ENCODE peak calls at places on chromosomes 11 and 22, in four cellular contexts. One of them, this sample, is unnamed.

GRCh38 chr22:20080445-20080775 is 369 bp downstream of the DGCR8 start:
- DNase-seq in hepatocyte: peak
- DNase-seq in GM23338: peak
- DNase-seq in fibroblast of lung: peak
- DNase-seq in this sample: peak

GRCh38 chr11:129853508-129854228 is 38.0 kb downstream of the TMEM45B start:
- DNase-seq in hepatocyte: peak
- DNase-seq in fibroblast of lung: peak
- DNase-seq in GM23338: peak
- DNase-seq in this sample: no peak

GRCh38 chr11:76918941-76919386 is 58.2 kb downstream of the ACER3 start:
- DNase-seq in fibroblast of lung: peak
- DNase-seq in hepatocyte: peak
- DNase-seq in GM23338: peak
- DNase-seq in this sample: no peak

GRCh38 chr11:86660011-86660595 is 12.3 kb downstream of the ME3 start:
- DNase-seq in hepatocyte: no peak
- DNase-seq in GM23338: no peak
- DNase-seq in fibroblast of lung: peak
- DNase-seq in this sample: no peak

GRCh38 chr22:38699143-38699542 is 1.6 kb downstream of the JOSD1 start:
- DNase-seq in GM23338: no peak
- DNase-seq in hepatocyte: no peak
- DNase-seq in fibroblast of lung: no peak
- DNase-seq in this sample: no peak

GRCh38 chr11:93225642-93226041 is 27.9 kb upstream of the SLC36A4 start:
- DNase-seq in hepatocyte: no peak
- DNase-seq in GM23338: peak
- DNase-seq in fibroblast of lung: peak
- DNase-seq in this sample: no peak

GRCh38 chr22:24030186-24030702 is 19.1 kb downstream of the CABIN1 start:
- DNase-seq in hepatocyte: no peak
- DNase-seq in fibroblast of lung: no peak
- DNase-seq in GM23338: no peak
- DNase-seq in this sample: no peak

GRCh38 chr11:122656631-122657101 is 1.1 kb downstream of the UBASH3B start:
- DNase-seq in hepatocyte: peak
- DNase-seq in GM23338: peak
- DNase-seq in fibroblast of lung: peak
- DNase-seq in this sample: peak

GRCh38 chr11:119000906-119001305 is 3.0 kb downstream of the CENATAC start:
- DNase-seq in fibroblast of lung: no peak
- DNase-seq in GM23338: no peak
- DNase-seq in hepatocyte: no peak
- DNase-seq in this sample: no peak

GRCh38 chr11:81497202-81497804 is 1236.4 kb downstream of the FAM181B start:
- DNase-seq in fibroblast of lung: peak
- DNase-seq in GM23338: peak
- DNase-seq in hepatocyte: peak
- DNase-seq in this sample: no peak

GRCh38 chr22:22210375-22210774 is 34.2 kb upstream of the VPREB1 start:
- DNase-seq in fibroblast of lung: peak
- DNase-seq in GM23338: no peak
- DNase-seq in hepatocyte: peak
- DNase-seq in this sample: no peak

GRCh38 chr11:5336331-5336730 is 7.0 kb downstream of the OR51B5 start:
- DNase-seq in hepatocyte: no peak
- DNase-seq in fibroblast of lung: peak
- DNase-seq in GM23338: no peak
- DNase-seq in this sample: no peak

GRCh38 chr11:94043241-94043640 is 22.1 kb downstream of the HEPHL1 start:
- DNase-seq in hepatocyte: no peak
- DNase-seq in fibroblast of lung: no peak
- DNase-seq in GM23338: no peak
- DNase-seq in this sample: no peak

GRCh38 chr11:2298795-2299747 is 2.6 kb downstream of the C11orf21 start:
- DNase-seq in hepatocyte: peak
- DNase-seq in GM23338: peak
- DNase-seq in fibroblast of lung: no peak
- DNase-seq in this sample: peak

GRCh38 chr22:50081426-50082196 is 3.6 kb downstream of the MLC1 start:
- DNase-seq in GM23338: no peak
- DNase-seq in fibroblast of lung: no peak
- DNase-seq in hepatocyte: no peak
- DNase-seq in this sample: no peak

GRCh38 chr11:9267680-9268079 is 2.5 kb upstream of the DENND5A start:
- DNase-seq in hepatocyte: no peak
- DNase-seq in fibroblast of lung: no peak
- DNase-seq in GM23338: peak
- DNase-seq in this sample: no peak

GRCh38 chr11:86632499-86633269 is 39.7 kb downstream of the ME3 start:
- DNase-seq in fibroblast of lung: peak
- DNase-seq in hepatocyte: peak
- DNase-seq in GM23338: peak
- DNase-seq in this sample: no peak

GRCh38 chr11:72684236-72684912 is 10.2 kb upstream of the PDE2A start:
- DNase-seq in GM23338: peak
- DNase-seq in hepatocyte: peak
- DNase-seq in fibroblast of lung: peak
- DNase-seq in this sample: peak

GRCh38 chr22:19055801-19056200 is 66.4 kb downstream of the DGCR2 start:
- DNase-seq in fibroblast of lung: no peak
- DNase-seq in GM23338: no peak
- DNase-seq in hepatocyte: no peak
- DNase-seq in this sample: no peak

GRCh38 chr22:36010913-36011312 is 17.7 kb downstream of the RBFOX2 start:
- DNase-seq in GM23338: no peak
- DNase-seq in hepatocyte: no peak
- DNase-seq in fibroblast of lung: peak
- DNase-seq in this sample: no peak

GRCh38 chr22:24323695-24324094 is 53.1 kb downstream of the SPECC1L start:
- DNase-seq in GM23338: no peak
- DNase-seq in hepatocyte: no peak
- DNase-seq in fibroblast of lung: no peak
- DNase-seq in this sample: no peak

GRCh38 chr22:42327462-42328129 is 57.1 kb upstream of the TCF20 start:
- DNase-seq in hepatocyte: no peak
- DNase-seq in fibroblast of lung: no peak
- DNase-seq in GM23338: no peak
- DNase-seq in this sample: no peak

GRCh38 chr22:45442120-45442519 is 28.6 kb downstream of the RIBC2 start:
- DNase-seq in hepatocyte: no peak
- DNase-seq in GM23338: no peak
- DNase-seq in fibroblast of lung: no peak
- DNase-seq in this sample: no peak

GRCh38 chr11:113994077-113994954 is 19.4 kb downstream of the HTR3A start:
- DNase-seq in hepatocyte: peak
- DNase-seq in fibroblast of lung: peak
- DNase-seq in GM23338: peak
- DNase-seq in this sample: no peak

DNA sequence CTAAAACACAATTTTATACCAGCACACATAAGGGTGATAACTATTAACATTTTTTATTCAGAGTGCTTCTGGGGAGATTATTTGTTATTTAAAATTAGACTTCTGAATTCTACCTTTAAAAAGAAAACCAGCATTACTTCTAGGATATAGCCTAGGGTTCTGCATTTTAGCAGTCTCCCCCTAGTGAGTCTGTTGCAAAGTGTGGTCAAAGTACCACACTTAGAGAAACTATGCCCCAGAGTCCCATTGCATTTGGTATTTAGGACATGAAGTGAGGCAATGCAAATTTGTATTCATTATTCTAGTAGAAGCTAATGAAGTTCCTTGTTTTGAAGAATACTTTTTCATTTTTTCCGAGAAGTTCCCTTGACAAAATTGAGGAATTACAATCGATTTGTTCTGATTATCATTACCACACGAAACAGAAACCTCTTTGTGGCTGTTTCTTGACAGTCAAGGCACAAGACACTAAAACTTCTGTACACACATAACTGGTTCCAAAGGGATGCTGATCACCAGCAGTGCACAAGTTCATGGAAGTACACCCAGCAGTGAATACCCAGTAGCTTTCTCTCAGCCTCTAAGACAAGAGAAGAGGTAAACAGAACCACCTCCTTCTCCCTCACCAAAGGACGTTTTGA is 27.4 kb upstream of the CCDC34 start:
- DNase-seq in fibroblast of lung: no peak
- DNase-seq in GM23338: peak
- DNase-seq in hepatocyte: no peak
- DNase-seq in this sample: no peak
- TF ChIP-seq CTCF in fibroblast of lung: no peak
- TF ChIP-seq CTCF in GM23338: peak
- TF ChIP-seq CTCF in hepatocyte: no peak
- TF ChIP-seq CTCF in this sample: no peak

GRCh38 chr11:39374963-39375698 is 2084.3 kb downstream of the LRRC4C start:
- DNase-seq in GM23338: peak
- DNase-seq in hepatocyte: peak
- DNase-seq in fibroblast of lung: peak
- DNase-seq in this sample: no peak
- TF ChIP-seq CTCF in GM23338: peak
- TF ChIP-seq CTCF in hepatocyte: peak
- TF ChIP-seq CTCF in fibroblast of lung: peak
- TF ChIP-seq CTCF in this sample: no peak

DNA sequence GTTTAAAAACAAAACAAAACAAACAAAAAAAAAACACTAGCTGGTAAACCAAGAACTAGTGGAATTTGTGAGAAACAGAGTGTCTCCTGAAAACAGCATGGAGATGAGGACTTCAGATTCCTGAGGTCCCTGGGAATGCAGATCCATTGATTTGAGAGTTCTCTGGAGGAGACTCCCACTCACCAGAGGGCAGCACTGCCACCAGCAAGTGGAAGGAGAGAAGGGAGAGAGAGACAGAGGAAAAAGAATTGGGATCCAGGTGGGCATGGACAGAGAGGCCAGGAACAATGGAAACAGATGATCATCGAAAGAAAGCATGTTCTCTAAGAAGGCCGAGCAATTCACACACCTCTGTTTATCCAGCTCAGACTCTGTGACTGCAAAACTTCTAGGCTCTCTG is 31.8 kb downstream of the ETS1 start:
- DNase-seq in hepatocyte: no peak
- DNase-seq in GM23338: peak
- DNase-seq in fibroblast of lung: peak
- DNase-seq in this sample: no peak
- TF ChIP-seq CTCF in hepatocyte: peak
- TF ChIP-seq CTCF in GM23338: peak
- TF ChIP-seq CTCF in fibroblast of lung: peak
- TF ChIP-seq CTCF in this sample: no peak

GRCh38 chr22:27952091-27952490 is 33.0 kb upstream of the PITPNB start:
- DNase-seq in GM23338: no peak
- DNase-seq in hepatocyte: no peak
- DNase-seq in fibroblast of lung: peak
- DNase-seq in this sample: no peak
- TF ChIP-seq CTCF in GM23338: no peak
- TF ChIP-seq CTCF in hepatocyte: no peak
- TF ChIP-seq CTCF in fibroblast of lung: no peak
- TF ChIP-seq CTCF in this sample: no peak

GRCh38 chr11:69257838-69258658 is 35.9 kb upstream of the MYEOV start:
- DNase-seq in GM23338: peak
- DNase-seq in hepatocyte: no peak
- DNase-seq in fibroblast of lung: no peak
- DNase-seq in this sample: no peak
- TF ChIP-seq CTCF in GM23338: no peak
- TF ChIP-seq CTCF in hepatocyte: no peak
- TF ChIP-seq CTCF in fibroblast of lung: no peak
- TF ChIP-seq CTCF in this sample: no peak

GRCh38 chr22:43625242-43625641 is 186.9 kb downstream of the EFCAB6 start:
- DNase-seq in GM23338: no peak
- DNase-seq in hepatocyte: no peak
- DNase-seq in fibroblast of lung: no peak
- DNase-seq in this sample: no peak

GRCh38 chr22:43622886-43623285 is 189.2 kb downstream of the EFCAB6 start:
- DNase-seq in GM23338: no peak
- DNase-seq in fibroblast of lung: no peak
- DNase-seq in hepatocyte: no peak
- DNase-seq in this sample: no peak

GRCh38 chr22:43628253-43628649 is 183.9 kb downstream of the EFCAB6 start:
- DNase-seq in fibroblast of lung: no peak
- DNase-seq in GM23338: no peak
- DNase-seq in hepatocyte: no peak
- DNase-seq in this sample: no peak

GRCh38 chr22:43627485-43628252 is 184.4 kb downstream of the EFCAB6 start:
- DNase-seq in fibroblast of lung: no peak
- DNase-seq in GM23338: peak
- DNase-seq in hepatocyte: no peak
- DNase-seq in this sample: no peak

DNA sequence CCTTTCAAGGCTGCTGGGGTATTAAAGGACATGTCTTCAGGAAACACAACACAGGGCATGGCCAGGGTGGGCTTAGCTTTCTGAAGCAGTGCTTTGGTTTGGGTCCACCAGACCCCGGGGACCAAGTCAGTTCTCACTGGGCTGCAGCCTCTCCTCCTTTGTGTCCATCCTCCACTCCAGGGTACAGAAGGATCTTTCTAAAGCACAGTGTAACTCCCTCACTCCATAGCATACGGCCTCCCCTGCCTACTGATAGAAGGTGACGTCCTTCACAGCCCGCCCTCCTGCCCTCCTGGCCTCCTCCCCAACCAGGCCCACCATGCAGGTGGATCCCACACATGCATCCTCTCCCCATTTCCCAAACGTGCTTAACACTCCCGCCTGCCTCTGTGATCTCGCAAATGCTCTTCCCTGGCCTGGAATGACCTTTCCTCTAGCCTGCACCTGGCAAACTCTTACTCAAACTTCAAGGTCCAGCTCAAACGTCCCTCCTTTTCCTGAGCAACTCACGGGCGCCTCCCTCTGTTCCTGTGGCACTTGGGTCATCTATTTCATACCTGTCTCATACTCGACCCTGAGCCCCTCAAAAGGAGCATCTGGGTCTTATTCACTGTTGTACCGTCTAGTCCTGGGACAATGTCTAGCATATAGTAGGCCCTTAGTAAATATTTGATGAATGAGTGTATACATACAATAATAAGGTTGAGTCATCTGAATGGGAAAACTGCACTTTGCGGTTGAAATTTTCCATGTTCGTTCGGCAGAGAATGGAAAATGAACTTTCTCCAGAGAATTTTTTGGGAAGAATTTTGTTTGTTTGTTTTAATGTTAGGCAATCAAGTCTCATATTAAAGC is 187.7 kb downstream of the EFCAB6 start:
- DNase-seq in GM23338: no peak
- DNase-seq in hepatocyte: no peak
- DNase-seq in fibroblast of lung: no peak
- DNase-seq in this sample: no peak
- TF ChIP-seq CTCF in GM23338: peak
- TF ChIP-seq CTCF in hepatocyte: no peak
- TF ChIP-seq CTCF in fibroblast of lung: no peak
- TF ChIP-seq CTCF in this sample: no peak

This sample was measured in activated B cell treated with CpG ODN at 0.5 μM for 24 hours.